ENCODE peak calls at places on chromosomes 1 and 21, in eight cellular contexts. P, C, G, Y, J, D, U and O are unnamed samples.

GRCh38 chr1:47023268-47024137 is at the start of gene CYP4X1:
- DNase-seq in Y (no peak), C (no peak), G (no peak), J (no peak), U (peak), P (peak), D (peak), O (no peak)

GRCh38 chr1:80424249-80424648 is 1376.5 kb upstream of the ADGRL2 start:
- DNase-seq in J (no peak), D (no peak), C (no peak), P (no peak), Y (no peak), U (no peak), G (no peak), O (no peak)

GRCh38 chr1:177975588-177976495 is 6.0 kb upstream of the SEC16B start:
- DNase-seq in P (no peak), Y (no peak), G (no peak), D (no peak), J (peak), U (no peak), C (no peak), O (peak)

GRCh38 chr1:216566809-216567208 is 143.6 kb upstream of the USH2A start:
- DNase-seq in D (no peak), J (peak), U (no peak), P (no peak), Y (no peak), G (peak), C (no peak), O (no peak)

GRCh38 chr1:18901952-18902522 is 318 bp downstream of the ALDH4A1 start:
- DNase-seq in G (peak), J (peak), Y (no peak), D (no peak), P (no peak), U (no peak), C (no peak), O (no peak)

GRCh38 chr1:16017461-16018303 is at the start of gene HSPB7:
- DNase-seq in C (peak), U (no peak), G (no peak), Y (no peak), D (no peak), P (peak), J (peak), O (no peak)

GRCh38 chr1:169707917-169708604 is 3.4 kb downstream of the SELL start:
- DNase-seq in D (no peak), C (no peak), J (no peak), P (no peak), U (no peak), Y (no peak), G (no peak), O (no peak)

GRCh38 chr1:32073387-32074229 is 869 bp downstream of the TMEM39B start:
- DNase-seq in Y (no peak), U (no peak), P (no peak), J (no peak), D (no peak), G (no peak), C (no peak), O (no peak)

GRCh38 chr21:45975017-45975595 is 6.5 kb upstream of the COL6A1 start:
- DNase-seq in P (peak), C (no peak), D (peak), J (peak), Y (no peak), G (no peak), U (no peak), O (no peak)

GRCh38 chr1:91885331-91885715 is 628 bp downstream of the TGFBR3 start:
- DNase-seq in J (no peak), C (no peak), G (no peak), P (peak), Y (no peak), U (no peak), D (no peak), O (no peak)

GRCh38 chr1:223482766-223483165 is 89.6 kb downstream of the CCDC185 start:
- DNase-seq in Y (no peak), G (no peak), C (no peak), P (no peak), U (no peak), D (no peak), J (no peak), O (no peak)

GRCh38 chr1:29672955-29673507 is 436.7 kb downstream of the PTPRU start:
- DNase-seq in Y (no peak), D (no peak), U (no peak), G (no peak), C (no peak), P (peak), J (no peak), O (no peak)

GRCh38 chr1:225657462-225657989 is 4.6 kb upstream of the ENAH start:
- DNase-seq in Y (no peak), C (peak), D (no peak), J (peak), P (no peak), G (no peak), U (no peak), O (no peak)

GRCh38 chr1:162873671-162874666 is 13.0 kb upstream of the CCDC190 start:
- DNase-seq in J (peak), P (no peak), C (peak), G (peak), U (no peak), Y (no peak), D (no peak), O (peak)

GRCh38 chr21:32524010-32524719 is 61.2 kb downstream of the TCP10L start:
- DNase-seq in D (no peak), P (no peak), U (no peak), C (peak), G (no peak), Y (no peak), J (peak), O (no peak)

GRCh38 chr1:12271033-12271432 is 41.2 kb downstream of the VPS13D start:
- DNase-seq in U (no peak), Y (no peak), J (no peak), G (no peak), P (no peak), D (no peak), C (no peak), O (no peak)

GRCh38 chr1:186838380-186839076 is 9.8 kb downstream of the PLA2G4A start:
- DNase-seq in J (no peak), G (no peak), U (peak), Y (no peak), D (no peak), C (no peak), P (no peak), O (no peak)

GRCh38 chr1:21255284-21255942 is 34.9 kb downstream of the ECE1 start:
- DNase-seq in D (peak), C (peak), Y (peak), G (peak), U (peak), P (peak), J (peak), O (no peak)

GRCh38 chr1:89760496-89760895 is 60.3 kb upstream of the LRRC8D start:
- DNase-seq in Y (no peak), D (no peak), P (no peak), U (no peak), J (no peak), C (no peak), G (no peak), O (no peak)

GRCh38 chr1:178945763-178946266 is 74.9 kb upstream of the ANGPTL1 start:
- DNase-seq in C (no peak), J (no peak), P (peak), G (no peak), U (no peak), D (no peak), Y (no peak), O (no peak)

GRCh38 chr1:90957497-90957896 is 64.3 kb downstream of the ZNF644 start:
- DNase-seq in G (no peak), C (no peak), J (no peak), D (no peak), P (no peak), Y (no peak), U (no peak), O (no peak)

GRCh38 chr1:161473363-161473762 is 31.9 kb upstream of the FCGR2A start:
- DNase-seq in D (no peak), U (no peak), P (no peak), C (no peak), G (no peak), Y (no peak), J (peak), O (peak)

GRCh38 chr1:53086504-53087070 is 24.6 kb downstream of the PODN start:
- DNase-seq in U (no peak), G (no peak), C (no peak), D (no peak), J (no peak), P (no peak), Y (no peak), O (no peak)

GRCh38 chr1:145985502-145986439 is 10.6 kb downstream of the TXNIP start:
- DNase-seq in Y (no peak), C (peak), U (no peak), J (peak), P (peak), D (no peak), G (no peak), O (no peak)

GRCh38 chr21:37670883-37671282 is 245.4 kb downstream of the KCNJ6 start:
- DNase-seq in J (no peak), G (no peak), D (no peak), C (no peak), Y (no peak), P (no peak), U (no peak), O (peak)

GRCh38 chr1:204190212-204191211 is 5.8 kb downstream of the KISS1 start:
- DNase-seq in D (no peak), Y (no peak), J (no peak), U (no peak), G (peak), C (no peak), P (no peak), O (no peak)

GRCh38 chr1:211331011-211331709 is 4.5 kb downstream of the TRAF5 start:
- DNase-seq in D (no peak), J (peak), G (no peak), Y (no peak), U (no peak), C (no peak), P (no peak), O (no peak)

GRCh38 chr1:55061000-55061705 is 21.8 kb downstream of the PCSK9 start:
- DNase-seq in P (no peak), U (no peak), G (peak), J (no peak), D (no peak), C (no peak), Y (no peak), O (no peak)

GRCh38 chr1:110067957-110068645 is 2.4 kb downstream of the ALX3 start:
- DNase-seq in C (no peak), Y (no peak), U (no peak), P (no peak), G (no peak), D (peak), J (no peak), O (no peak)

GRCh38 chr1:210739627-210740026 is 394.3 kb downstream of the KCNH1 start:
- DNase-seq in C (no peak), D (no peak), J (no peak), Y (no peak), G (no peak), P (no peak), U (no peak), O (no peak)

GRCh38 chr1:113540328-113540727 is 150.0 kb downstream of the MAGI3 start:
- DNase-seq in P (no peak), D (no peak), J (no peak), G (no peak), Y (no peak), C (no peak), U (no peak), O (no peak)

GRCh38 chr21:25515484-25516405 is 91.5 kb downstream of the MRPL39 start:
- DNase-seq in C (no peak), Y (no peak), U (no peak), D (no peak), J (no peak), G (no peak), P (no peak), O (peak)

GRCh38 chr1:228353601-228354371 is 52.8 kb downstream of the TRIM11 start:
- DNase-seq in D (no peak), G (no peak), Y (no peak), U (no peak), P (no peak), C (no peak), J (no peak), O (no peak)

GRCh38 chr1:160905617-160905989 is 20.6 kb upstream of the ITLN1 start:
- DNase-seq in D (no peak), C (no peak), U (no peak), P (no peak), Y (no peak), G (no peak), J (no peak), O (no peak)

GRCh38 chr1:6415979-6416656 is 3.6 kb downstream of the HES2 start:
- DNase-seq in G (no peak), P (no peak), D (no peak), J (no peak), C (no peak), U (no peak), Y (no peak), O (no peak)